ENCODE peak calls at places on chromosomes 3 and 15, in five cellular contexts. R is H1, D is HepG2, G is GM12878, H is K562. C is an unnamed sample.
A peak's percentile ranks its signal among the peaks of the same experiment; 100 is the strongest.

GRCh38 chr3:89042251-89042650 is 65.2 kb upstream of the EPHA3 start:
- DNase-seq in R (no peak), D (no peak), G (no peak), H (no peak), C (no peak)

GRCh38 chr15:99438691-99439523 is 126.9 kb upstream of the MEF2A start:
- DNase-seq in R (peak; percentile 45), D (no peak), G (no peak), H (no peak), C (peak; percentile 25)

GRCh38 chr15:67117356-67117755 is 52.0 kb downstream of the SMAD3 start:
- DNase-seq in R (no peak), D (no peak), G (no peak), H (no peak), C (no peak)

GRCh38 chr3:168034152-168034928 is 61.4 kb downstream of the GOLIM4 start:
- DNase-seq in R (no peak), D (no peak), G (no peak), H (peak; percentile 64), C (no peak)

GRCh38 chr3:43144811-43145490 is 39.1 kb upstream of the POMGNT2 start:
- DNase-seq in R (no peak), D (no peak), G (no peak), H (peak; percentile 39), C (peak; percentile 11)

GRCh38 chr15:47964229-47964628 is 156.6 kb upstream of the SLC24A5 start:
- DNase-seq in R (no peak), D (no peak), G (no peak), H (no peak), C (no peak)

GRCh38 chr3:171101982-171102610 is 75.6 kb upstream of the SLC2A2 start:
- DNase-seq in R (no peak), D (no peak), G (no peak), H (no peak), C (no peak)

GRCh38 chr3:168655591-168655990 is 559.9 kb upstream of the GOLIM4 start:
- DNase-seq in R (no peak), D (no peak), G (no peak), H (no peak), C (no peak)

GRCh38 chr15:78988361-78988911 is 43.6 kb upstream of the CTSH start:
- DNase-seq in R (no peak), D (peak; percentile 97), G (peak; percentile 63), H (no peak), C (no peak)

GRCh38 chr3:35685153-35685552 is 45.8 kb downstream of the ARPP21 start:
- DNase-seq in R (no peak), D (no peak), G (no peak), H (no peak), C (no peak)

GRCh38 chr15:67941643-67942315 is 101.9 kb upstream of the RNU6-1 start:
- DNase-seq in R (no peak), D (peak; percentile 72), G (no peak), H (no peak), C (no peak)

GRCh38 chr15:90751300-90751825 is 34.2 kb downstream of the BLM start:
- DNase-seq in R (no peak), D (peak; percentile 24), G (no peak), H (no peak), C (no peak)

GRCh38 chr3:160754371-160754854 is 1.6 kb upstream of the PPM1L start:
- DNase-seq in R (peak; percentile 69), D (no peak), G (no peak), H (peak; percentile 29), C (peak; percentile 72)

GRCh38 chr3:152472606-152472954 is 203.9 kb downstream of the MBNL1 start:
- DNase-seq in R (no peak), D (no peak), G (no peak), H (no peak), C (no peak)

GRCh38 chr3:107110596-107111305 is 266.5 kb upstream of the CCDC54 start:
- DNase-seq in R (no peak), D (no peak), G (no peak), H (no peak), C (no peak)

GRCh38 chr3:1591327-1592028 is 498.7 kb downstream of the CNTN6 start:
- DNase-seq in R (no peak), D (no peak), G (no peak), H (no peak), C (no peak)

GRCh38 chr15:80059786-80060489 is 462 bp downstream of the ZFAND6 start:
- DNase-seq in R (no peak), D (peak; percentile 24), G (no peak), H (peak; percentile 83), C (peak; percentile 83)

GRCh38 chr3:109023656-109024254 is 70.1 kb upstream of the GUCA1C start:
- DNase-seq in R (no peak), D (peak; percentile 25), G (peak; percentile 19), H (peak; percentile 23), C (peak; percentile 68)

GRCh38 chr3:37935290-37935668 is 55.3 kb upstream of the VILL start:
- DNase-seq in R (no peak), D (peak; percentile 71), G (no peak), H (no peak), C (no peak)

GRCh38 chr15:70670680-70671079 is 92.7 kb downstream of the UACA start:
- DNase-seq in R (no peak), D (no peak), G (no peak), H (no peak), C (no peak)

GRCh38 chr3:184523825-184524615 is 37.6 kb upstream of the EPHB3 start:
- DNase-seq in R (no peak), D (no peak), G (no peak), H (peak; percentile 48), C (peak; percentile 74)

GRCh38 chr3:159486580-159486979 is 502.1 kb upstream of the IL12A start:
- DNase-seq in R (peak; percentile 52), D (peak; percentile 2), G (no peak), H (no peak), C (peak; percentile 73)

GRCh38 chr3:139499536-139499935 is 23.2 kb upstream of the RBP2 start:
- DNase-seq in R (no peak), D (no peak), G (no peak), H (no peak), C (no peak)

GRCh38 chr3:116607205-116607604 is 102.4 kb upstream of the TUSC7 start:
- DNase-seq in R (no peak), D (no peak), G (no peak), H (no peak), C (no peak)

GRCh38 chr3:136106101-136106500 is 90.0 kb downstream of the MSL2 start:
- DNase-seq in R (no peak), D (no peak), G (no peak), H (no peak), C (no peak)

DNA sequence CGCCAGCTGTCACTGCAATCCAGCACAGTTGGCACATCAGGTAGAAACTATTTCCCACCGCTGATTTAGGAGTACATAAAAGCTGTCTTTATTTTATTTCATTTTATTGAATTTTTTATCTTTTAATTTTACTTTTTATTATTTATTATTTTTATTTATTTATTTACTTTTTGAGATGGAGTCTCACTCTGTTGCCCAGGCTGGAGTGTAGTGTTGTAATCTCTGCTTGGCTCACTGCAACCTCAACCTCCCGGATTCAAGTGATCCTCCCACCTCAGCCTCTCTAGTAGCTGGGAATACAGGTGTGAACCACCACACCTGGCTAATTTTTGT is 31.0 kb downstream of the SRGAP3 start:
- DNase-seq in R (no peak), D (no peak), G (no peak), H (no peak), C (no peak)
- H3K4me2 ChIP-seq in R (no peak overlapping the region), D (no peak overlapping the region), G (no peak overlapping the region), H (no peak overlapping the region), C (no peak overlapping the region)

GRCh38 chr3:12611117-12611516 is 52.8 kb downstream of the RAF1 start:
- DNase-seq in R (no peak), D (no peak), G (no peak), H (no peak), C (no peak)

GRCh38 chr3:12615263-12615662 is 48.7 kb downstream of the RAF1 start:
- DNase-seq in R (no peak), D (no peak), G (no peak), H (no peak), C (no peak)

GRCh38 chr3:12608368-12608767 is 51.5 kb downstream of the MKRN2 start:
- DNase-seq in R (no peak), D (no peak), G (no peak), H (no peak), C (no peak)

GRCh38 chr3:12613250-12613649 is 50.7 kb downstream of the RAF1 start:
- DNase-seq in R (no peak), D (no peak), G (no peak), H (no peak), C (no peak)

GRCh38 chr3:12612514-12613226 is 51.2 kb downstream of the RAF1 start:
- DNase-seq in R (no peak), D (no peak), G (no peak), H (no peak), C (no peak)
- H4K20me1 ChIP-seq in R (peaks cover 6% of the 10 kb centered on the region), D (peaks cover 3% of the 10 kb centered on the region), G (no peaks in the 10 kb centered on the region), H (peaks cover 4% of the 10 kb centered on the region), C (peaks cover 47% of the 10 kb centered on the region)

GRCh38 chr3:71994203-71994602 is 209.3 kb upstream of the PROK2 start:
- DNase-seq in R (no peak), D (no peak), G (no peak), H (no peak), C (no peak)
- TF ChIP-seq CREB1 in R (no peak), D (no peak), G (no peak), H (no peak), C (no peak)

GRCh38 chr15:85869124-85869523 is 74.4 kb upstream of the KLHL25 start:
- DNase-seq in R (no peak), D (no peak), G (no peak), H (no peak), C (no peak)
- H3K4me2 ChIP-seq in R (no peak overlapping the region), D (no peak overlapping the region), G (no peak overlapping the region), H (no peak overlapping the region), C (no peak overlapping the region)

C was measured in GM23338.